ENCODE peak calls at places on chromosome 13, in five cellular contexts. Y is fibroblast of pulmonary artery, K is EL, C is NAMALWA, W is lower leg skin. H is an unnamed sample.

GRCh38 chr13:51865838-51866237 is 4.1 kb downstream of the CCDC70 start:
- DNase-seq in W (no peak), C (no peak), K (no peak), Y (no peak), H (no peak)

GRCh38 chr13:76677047-76677446 is 209.2 kb downstream of the KCTD12 start:
- DNase-seq in W (peak), Y (peak), K (no peak), C (no peak), H (no peak)

GRCh38 chr13:93745884-93746283 is 519.3 kb downstream of the GPC6 start:
- DNase-seq in W (no peak), K (no peak), Y (peak), C (no peak), H (no peak)

GRCh38 chr13:45137501-45137880 is 17.2 kb downstream of the GTF2F2 start:
- DNase-seq in W (no peak), Y (no peak), K (no peak), C (no peak), H (no peak)

GRCh38 chr13:20185657-20186056 is 7.1 kb downstream of the GJB2 start:
- DNase-seq in K (no peak), Y (no peak), C (no peak), W (no peak), H (no peak)

GRCh38 chr13:102555914-102556553 is 40.8 kb upstream of the TPP2 start:
- DNase-seq in K (peak), Y (peak), W (no peak), C (peak), H (peak)

GRCh38 chr13:26531751-26532150 is 25.7 kb upstream of the WASF3 start:
- DNase-seq in C (no peak), K (no peak), W (no peak), Y (no peak), H (no peak)

GRCh38 chr13:104057851-104058250 is 991.6 kb upstream of the SLC10A2 start:
- DNase-seq in Y (no peak), K (no peak), C (no peak), W (no peak), H (no peak)

GRCh38 chr13:94322925-94323324 is 156.6 kb downstream of the DCT start:
- DNase-seq in W (no peak), C (no peak), Y (no peak), K (no peak), H (no peak)

GRCh38 chr13:52892925-52893324 is 44.5 kb upstream of the PCDH8 start:
- DNase-seq in C (no peak), K (no peak), Y (no peak), W (no peak), H (no peak)

GRCh38 chr13:107370036-107370785 is 802.3 kb upstream of the ARGLU1 start:
- DNase-seq in Y (peak), C (no peak), W (no peak), K (no peak), H (no peak)

GRCh38 chr13:37797606-37798005 is 72.0 kb downstream of the TRPC4 start:
- DNase-seq in Y (peak), W (no peak), K (no peak), C (no peak), H (no peak)

GRCh38 chr13:51221674-51222509 is at the start of gene FAM124A:
- DNase-seq in W (no peak), C (peak), K (peak), Y (no peak), H (peak)

GRCh38 chr13:97266328-97266727 is 44.2 kb downstream of the MBNL2 start:
- DNase-seq in C (no peak), W (no peak), K (no peak), Y (no peak), H (no peak)